ENCODE peak calls at places on chromosomes 7 and 10, in five cellular contexts. One of them, this sample, is unnamed.
A peak's percentile ranks its signal among the peaks of the same experiment; 100 is the strongest.

GRCh38 chr10:132036153-132036886 is 29.4 kb upstream of the JAKMIP3 start:
- DNase-seq in Calu3: no peak
- DNase-seq in GM18507: no peak
- DNase-seq in CD4-positive, alpha-beta memory T cell: no peak
- DNase-seq in hypothalamus: no peak
- DNase-seq in this sample: no peak

GRCh38 chr7:110296321-110296720 is 794.6 kb upstream of the LRRN3 start:
- DNase-seq in Calu3: no peak
- DNase-seq in GM18507: no peak
- DNase-seq in CD4-positive, alpha-beta memory T cell: no peak
- DNase-seq in hypothalamus: no peak
- DNase-seq in this sample: no peak

GRCh38 chr10:43340619-43341018 is 30.8 kb upstream of the FXYD4 start:
- DNase-seq in CD4-positive, alpha-beta memory T cell: no peak
- DNase-seq in Calu3: peak; percentile 66
- DNase-seq in hypothalamus: no peak
- DNase-seq in GM18507: no peak
- DNase-seq in this sample: no peak

GRCh38 chr7:1912472-1913289 is 242.6 kb downstream of the ELFN1 start:
- DNase-seq in Calu3: no peak
- DNase-seq in GM18507: no peak
- DNase-seq in hypothalamus: no peak
- DNase-seq in CD4-positive, alpha-beta memory T cell: no peak
- DNase-seq in this sample: no peak

GRCh38 chr7:514651-515598 is 4.7 kb downstream of the PDGFA start:
- DNase-seq in hypothalamus: no peak
- DNase-seq in GM18507: no peak
- DNase-seq in CD4-positive, alpha-beta memory T cell: no peak
- DNase-seq in Calu3: no peak
- DNase-seq in this sample: peak; percentile 33

GRCh38 chr10:114654829-114655575 is 3.1 kb downstream of the ABLIM1 start:
- DNase-seq in hypothalamus: no peak
- DNase-seq in Calu3: no peak
- DNase-seq in CD4-positive, alpha-beta memory T cell: no peak
- DNase-seq in GM18507: no peak
- DNase-seq in this sample: no peak

GRCh38 chr7:134887523-134887922 is 98.8 kb upstream of the AGBL3 start:
- DNase-seq in hypothalamus: no peak
- DNase-seq in CD4-positive, alpha-beta memory T cell: no peak
- DNase-seq in Calu3: no peak
- DNase-seq in GM18507: no peak
- DNase-seq in this sample: no peak

GRCh38 chr7:31890751-31891150 is 179.5 kb downstream of the PDE1C start:
- DNase-seq in CD4-positive, alpha-beta memory T cell: no peak
- DNase-seq in GM18507: no peak
- DNase-seq in hypothalamus: no peak
- DNase-seq in Calu3: no peak
- DNase-seq in this sample: no peak

GRCh38 chr7:107999814-108000560 is 3.0 kb downstream of the LAMB1 start:
- DNase-seq in hypothalamus: no peak
- DNase-seq in CD4-positive, alpha-beta memory T cell: no peak
- DNase-seq in GM18507: no peak
- DNase-seq in Calu3: no peak
- DNase-seq in this sample: no peak

GRCh38 chr10:99834410-99834809 is 52.0 kb downstream of the ABCC2 start:
- DNase-seq in GM18507: no peak
- DNase-seq in hypothalamus: no peak
- DNase-seq in CD4-positive, alpha-beta memory T cell: no peak
- DNase-seq in Calu3: no peak
- DNase-seq in this sample: no peak

GRCh38 chr10:3467052-3467906 is 294.7 kb upstream of the PITRM1 start:
- DNase-seq in CD4-positive, alpha-beta memory T cell: no peak
- DNase-seq in Calu3: peak; percentile 83
- DNase-seq in GM18507: no peak
- DNase-seq in hypothalamus: no peak
- DNase-seq in this sample: peak; percentile 37

GRCh38 chr10:86757110-86757790 is 831 bp downstream of the BMPR1A start:
- DNase-seq in CD4-positive, alpha-beta memory T cell: peak; percentile 7
- DNase-seq in GM18507: no peak
- DNase-seq in Calu3: peak; percentile 13
- DNase-seq in hypothalamus: no peak
- DNase-seq in this sample: peak; percentile 26

GRCh38 chr7:126499481-126499880 is 753.3 kb downstream of the GRM8 start:
- DNase-seq in CD4-positive, alpha-beta memory T cell: no peak
- DNase-seq in hypothalamus: no peak
- DNase-seq in Calu3: no peak
- DNase-seq in GM18507: no peak
- DNase-seq in this sample: no peak

GRCh38 chr7:2725178-2726105 is 37.4 kb downstream of the AMZ1 start:
- DNase-seq in CD4-positive, alpha-beta memory T cell: no peak
- DNase-seq in hypothalamus: no peak
- DNase-seq in GM18507: no peak
- DNase-seq in Calu3: no peak
- DNase-seq in this sample: no peak

GRCh38 chr7:103810112-103810744 is 179.2 kb downstream of the RELN start:
- DNase-seq in GM18507: no peak
- DNase-seq in CD4-positive, alpha-beta memory T cell: no peak
- DNase-seq in Calu3: peak; percentile 12
- DNase-seq in hypothalamus: no peak
- DNase-seq in this sample: no peak

GRCh38 chr10:71726673-71727428 is 7.3 kb upstream of the C10orf105 start:
- DNase-seq in CD4-positive, alpha-beta memory T cell: peak; percentile 73
- DNase-seq in Calu3: no peak
- DNase-seq in GM18507: no peak
- DNase-seq in hypothalamus: no peak
- DNase-seq in this sample: peak; percentile 79

GRCh38 chr10:77837248-77837924 is 89.2 kb downstream of the DLG5 start:
- DNase-seq in Calu3: no peak
- DNase-seq in CD4-positive, alpha-beta memory T cell: peak; percentile 75
- DNase-seq in hypothalamus: no peak
- DNase-seq in GM18507: peak; percentile 51
- DNase-seq in this sample: peak; percentile 53

GRCh38 chr7:116630932-116631449 is 41.0 kb upstream of the MET start:
- DNase-seq in Calu3: peak; percentile 88
- DNase-seq in CD4-positive, alpha-beta memory T cell: no peak
- DNase-seq in GM18507: no peak
- DNase-seq in hypothalamus: no peak
- DNase-seq in this sample: no peak

GRCh38 chr7:21020667-21021066 is 234.0 kb upstream of the SP8 start:
- DNase-seq in GM18507: no peak
- DNase-seq in hypothalamus: no peak
- DNase-seq in Calu3: no peak
- DNase-seq in CD4-positive, alpha-beta memory T cell: no peak
- DNase-seq in this sample: no peak

GRCh38 chr10:87092861-87093460 is 1.7 kb downstream of the GLUD1 start:
- DNase-seq in CD4-positive, alpha-beta memory T cell: peak; percentile 34
- DNase-seq in GM18507: no peak
- DNase-seq in hypothalamus: no peak
- DNase-seq in Calu3: peak; percentile 55
- DNase-seq in this sample: peak; percentile 52

GRCh38 chr7:155644971-155645509 is 579 bp downstream of the RBM33 start:
- DNase-seq in hypothalamus: no peak
- DNase-seq in Calu3: peak; percentile 22
- DNase-seq in CD4-positive, alpha-beta memory T cell: no peak
- DNase-seq in GM18507: no peak
- DNase-seq in this sample: peak; percentile 55

GRCh38 chr10:22931948-22932347 is 4.1 kb downstream of the ARMC3 start:
- DNase-seq in hypothalamus: no peak
- DNase-seq in CD4-positive, alpha-beta memory T cell: no peak
- DNase-seq in Calu3: peak; percentile 32
- DNase-seq in GM18507: no peak
- DNase-seq in this sample: no peak

GRCh38 chr7:159195926-159196325 is 51.3 kb upstream of the VIPR2 start:
- DNase-seq in hypothalamus: no peak
- DNase-seq in Calu3: no peak
- DNase-seq in CD4-positive, alpha-beta memory T cell: peak; percentile 31
- DNase-seq in GM18507: no peak
- DNase-seq in this sample: peak; percentile 43

GRCh38 chr10:88865281-88865876 is 13.7 kb upstream of the ANKRD22 start:
- DNase-seq in GM18507: no peak
- DNase-seq in hypothalamus: no peak
- DNase-seq in Calu3: no peak
- DNase-seq in CD4-positive, alpha-beta memory T cell: no peak
- DNase-seq in this sample: no peak

GRCh38 chr7:87878208-87878735 is 2.0 kb downstream of the DBF4 start:
- DNase-seq in Calu3: no peak
- DNase-seq in hypothalamus: no peak
- DNase-seq in CD4-positive, alpha-beta memory T cell: no peak
- DNase-seq in GM18507: no peak
- DNase-seq in this sample: no peak

GRCh38 chr10:86411281-86411841 is 44.8 kb upstream of the GRID1 start:
- DNase-seq in Calu3: no peak
- DNase-seq in GM18507: no peak
- DNase-seq in hypothalamus: no peak
- DNase-seq in CD4-positive, alpha-beta memory T cell: no peak
- DNase-seq in this sample: peak; percentile 75

GRCh38 chr10:42991442-42992098 is 85.3 kb upstream of the RET start:
- DNase-seq in hypothalamus: no peak
- DNase-seq in GM18507: no peak
- DNase-seq in CD4-positive, alpha-beta memory T cell: no peak
- DNase-seq in Calu3: no peak
- DNase-seq in this sample: no peak